ENCODE peak calls at places on chromosomes 16 and 17, in ten cellular contexts. O is naive thymus-derived CD4-positive, alpha-beta T cell; H is omental fat pad; N is ELR; S is GDM1; B is mucosa of gallbladder; E is activated CD4-positive, alpha-beta T cell treated with anti-CD3 and anti-CD28 coated beads for 1 hour; R is thoracic aorta; Z is stimulated activated CD8-positive, alpha-beta memory T cell treated with anti-CD3 and anti-CD28 coated beads, Interleukin-2, amount 100 ng/mL, for 48 hours; G is GM20000. J is an unnamed sample.
A peak's percentile ranks its signal among the peaks of the same experiment; 100 is the strongest.

GRCh38 chr16:5044011-5044540 is 10.3 kb upstream of the NAGPA start:
- DNase-seq in R (no peak), Z (no peak), G (no peak), O (no peak), S (no peak), E (no peak), H (no peak), B (no peak), N (no peak), J (no peak)

GRCh38 chr16:87740441-87740840 is 25.3 kb downstream of the KLHDC4 start:
- DNase-seq in R (no peak), Z (no peak), O (no peak), N (no peak), H (no peak), G (no peak), E (no peak), S (no peak), B (no peak), J (no peak)

GRCh38 chr16:58020628-58021521 is 4.7 kb upstream of the MMP15 start:
- DNase-seq in E (peak; percentile 47), G (peak; percentile 74), B (peak; percentile 68), Z (peak; percentile 49), H (peak; percentile 62), N (peak; percentile 64), S (no peak), O (peak; percentile 64), R (no peak), J (peak; percentile 74)

GRCh38 chr16:50688083-50688482 is 5.3 kb upstream of the NOD2 start:
- DNase-seq in H (no peak), N (no peak), Z (no peak), S (no peak), G (no peak), R (no peak), E (no peak), B (no peak), O (no peak), J (no peak)

GRCh38 chr16:78709137-78709871 is 609.9 kb downstream of the WWOX start:
- DNase-seq in S (no peak), N (no peak), H (no peak), R (no peak), O (no peak), B (no peak), Z (no peak), E (no peak), G (no peak), J (no peak)

GRCh38 chr16:89099905-89100304 is 6.3 kb downstream of the ACSF3 start:
- DNase-seq in G (no peak), R (no peak), H (no peak), E (no peak), Z (no peak), S (no peak), N (no peak), B (peak; percentile 50), O (no peak), J (no peak)

GRCh38 chr17:67376509-67376891 is 581 bp upstream of the PITPNC1 start:
- DNase-seq in O (no peak), E (no peak), H (no peak), R (no peak), B (peak; percentile 23), Z (no peak), G (peak; percentile 38), S (no peak), N (peak; percentile 52), J (no peak)

GRCh38 chr16:53817117-53817516 is 113.2 kb downstream of the FTO start:
- DNase-seq in S (no peak), H (peak; percentile 29), N (peak; percentile 93), E (no peak), Z (no peak), G (no peak), B (no peak), O (no peak), R (no peak), J (no peak)

GRCh38 chr17:4968916-4969550 is 1.4 kb upstream of the SPAG7 start:
- DNase-seq in G (no peak), Z (peak; percentile 23), N (peak; percentile 95), B (no peak), O (no peak), R (no peak), E (no peak), H (no peak), S (no peak), J (no peak)

GRCh38 chr16:28931801-28932225 is at the start of gene CD19:
- DNase-seq in N (no peak), O (no peak), Z (no peak), H (no peak), R (no peak), S (no peak), G (peak; percentile 67), B (no peak), E (no peak), J (peak; percentile 70)

GRCh38 chr17:47324224-47325020 is 667 bp downstream of the EFCAB13 start:
- DNase-seq in G (peak; percentile 62), O (peak; percentile 68), Z (peak; percentile 17), H (peak; percentile 41), E (peak; percentile 31), N (peak; percentile 69), B (peak; percentile 58), R (no peak), S (peak; percentile 77), J (peak; percentile 60)

GRCh38 chr16:50946098-50946497 is 204.2 kb downstream of the CYLD start:
- DNase-seq in B (no peak), O (no peak), Z (no peak), S (no peak), N (no peak), R (no peak), H (no peak), E (no peak), G (no peak), J (no peak)

GRCh38 chr17:27597783-27598320 is 33.1 kb upstream of the LGALS9 start:
- DNase-seq in H (no peak), E (no peak), S (no peak), O (no peak), N (no peak), B (no peak), R (no peak), G (no peak), Z (no peak), J (no peak)

GRCh38 chr17:67246648-67247415 is 1.8 kb upstream of the HELZ start:
- DNase-seq in G (peak; percentile 55), N (peak; percentile 90), B (peak; percentile 79), E (no peak), S (no peak), R (no peak), H (peak; percentile 35), Z (no peak), O (no peak), J (peak; percentile 42)

GRCh38 chr17:48612854-48613691 is 2.0 kb downstream of the HOXB8 start:
- DNase-seq in E (no peak), B (no peak), G (peak; percentile 84), N (peak; percentile 57), H (no peak), R (no peak), O (no peak), Z (no peak), S (no peak), J (peak; percentile 69)

GRCh38 chr17:17557796-17558195 is 33.7 kb downstream of the PEMT start:
- DNase-seq in R (no peak), O (no peak), G (no peak), E (no peak), B (no peak), Z (no peak), S (no peak), H (no peak), N (no peak), J (no peak)

GRCh38 chr17:82217120-82217529 is 4.5 kb upstream of the CCDC57 start:
- DNase-seq in H (no peak), B (no peak), O (no peak), N (peak; percentile 82), R (no peak), G (no peak), S (no peak), E (no peak), Z (no peak), J (no peak)

GRCh38 chr17:78337244-78338109 is 22.4 kb downstream of the SOCS3 start:
- DNase-seq in S (peak; percentile 19), G (peak; percentile 79), O (no peak), E (no peak), H (no peak), B (no peak), Z (no peak), N (peak; percentile 100), R (no peak), J (peak; percentile 78)

GRCh38 chr17:8611135-8611534 is 19.4 kb downstream of the MYH10 start:
- DNase-seq in N (no peak), S (no peak), H (no peak), R (no peak), G (no peak), O (no peak), E (no peak), Z (no peak), B (no peak), J (no peak)

GRCh38 chr16:1772362-1772907 is at the start of gene EME2:
- DNase-seq in R (no peak), Z (peak; percentile 38), H (no peak), G (peak; percentile 61), E (peak; percentile 31), N (peak; percentile 76), S (no peak), B (no peak), O (peak; percentile 46), J (no peak)

GRCh38 chr17:31405941-31406371 is 14.5 kb downstream of the RAB11FIP4 start:
- DNase-seq in H (no peak), S (no peak), G (no peak), B (no peak), O (no peak), E (no peak), N (no peak), Z (no peak), R (no peak), J (no peak)

GRCh38 chr17:15954222-15954621 is 9.3 kb downstream of the ADORA2B start:
- DNase-seq in O (no peak), H (no peak), G (no peak), R (no peak), N (peak; percentile 99), E (no peak), Z (no peak), S (no peak), B (no peak), J (no peak)

GRCh38 chr16:67969286-67970039 is 1.0 kb upstream of the SLC12A4 start:
- DNase-seq in S (no peak), B (no peak), N (peak; percentile 30), R (no peak), O (peak; percentile 22), E (no peak), H (no peak), Z (no peak), G (peak; percentile 71), J (peak; percentile 53)

GRCh38 chr17:3532106-3532858 is 25.3 kb downstream of the TRPV3 start:
- DNase-seq in O (no peak), G (no peak), N (no peak), R (no peak), H (no peak), S (no peak), Z (no peak), E (no peak), B (no peak), J (no peak)

GRCh38 chr16:72029567-72030271 is 21.2 kb downstream of the DHODH start:
- DNase-seq in G (no peak), R (no peak), B (no peak), E (no peak), O (no peak), N (no peak), Z (no peak), S (no peak), H (no peak), J (no peak)